ENCODE peak calls at places on chromosomes 13 and 19, in eight cellular contexts. F is colonic mucosa, E is mucosa of descending colon, Z is thoracic aorta, H is lung, T is lower lobe of right lung, I is bronchial epithelial cell, A is fibroblast of lung. M is an unnamed sample.

GRCh38 chr19:41306394-41306793 is 3.6 kb upstream of the CCDC97 start:
- DNase-seq in F (no peak), I (no peak), Z (no peak), T (no peak), H (no peak), A (no peak), E (no peak), M (no peak)

GRCh38 chr13:102965802-102966201 is 100.4 kb downstream of the SLC10A2 start:
- DNase-seq in Z (no peak), T (no peak), I (peak), H (no peak), F (no peak), A (no peak), E (no peak), M (no peak)

GRCh38 chr13:26629260-26629659 is 71.8 kb downstream of the WASF3 start:
- DNase-seq in A (no peak), H (no peak), F (no peak), E (no peak), T (no peak), Z (no peak), I (peak), M (no peak)

GRCh38 chr13:46168341-46168740 is 13.6 kb downstream of the LCP1 start:
- DNase-seq in F (no peak), A (no peak), I (no peak), Z (no peak), T (peak), E (no peak), H (no peak), M (peak)

GRCh38 chr13:32228330-32229041 is 86.7 kb downstream of the ZAR1L start:
- DNase-seq in T (no peak), E (no peak), A (no peak), I (peak), F (no peak), Z (no peak), H (no peak), M (no peak)

GRCh38 chr13:26855071-26855470 is 94.5 kb upstream of the GPR12 start:
- DNase-seq in I (no peak), Z (no peak), T (no peak), A (no peak), H (no peak), F (no peak), E (no peak), M (no peak)

GRCh38 chr13:75042809-75043208 is 439.2 kb downstream of the TBC1D4 start:
- DNase-seq in A (no peak), Z (no peak), T (no peak), E (no peak), H (no peak), F (no peak), I (no peak), M (no peak)

GRCh38 chr13:39401756-39402155 is 201.2 kb downstream of the LHFPL6 start:
- DNase-seq in F (no peak), E (no peak), T (no peak), I (no peak), Z (no peak), A (no peak), H (no peak), M (no peak)

GRCh38 chr13:107025991-107026390 is 458.1 kb upstream of the ARGLU1 start:
- DNase-seq in Z (peak), F (no peak), E (no peak), A (peak), I (peak), H (peak), T (peak), M (peak)

GRCh38 chr13:59086147-59086546 is 1077.6 kb downstream of the DIAPH3 start:
- DNase-seq in I (peak), A (peak), H (no peak), E (no peak), T (no peak), Z (no peak), F (no peak), M (no peak)

GRCh38 chr13:60591348-60591747 is 194.3 kb downstream of the TDRD3 start:
- DNase-seq in H (no peak), A (no peak), T (no peak), Z (no peak), F (no peak), E (no peak), I (no peak), M (no peak)

GRCh38 chr13:87887459-87888123 is 216.4 kb downstream of the SLITRK5 start:
- DNase-seq in A (no peak), I (no peak), T (no peak), Z (no peak), E (no peak), F (no peak), H (no peak), M (no peak)

GRCh38 chr19:41302624-41303351 is 7.2 kb upstream of the CCDC97 start:
- DNase-seq in F (no peak), A (no peak), Z (no peak), I (no peak), T (no peak), E (peak), H (no peak), M (peak)

GRCh38 chr19:50735869-50736268 is 12.7 kb downstream of the CLEC11A start:
- DNase-seq in T (no peak), E (no peak), I (no peak), F (no peak), H (no peak), Z (no peak), A (no peak), M (no peak)

GRCh38 chr19:50380137-50380536 is 3.9 kb downstream of the NR1H2 start:
- DNase-seq in F (no peak), H (no peak), E (no peak), T (no peak), A (no peak), Z (no peak), I (no peak), M (no peak)

GRCh38 chr13:27309401-27309958 is 38.9 kb downstream of the RASL11A start:
- DNase-seq in H (no peak), F (no peak), Z (no peak), E (no peak), I (no peak), T (no peak), A (no peak), M (no peak)

GRCh38 chr19:329876-330275 is 14.7 kb downstream of the MIER2 start:
- DNase-seq in Z (no peak), T (no peak), A (no peak), H (no peak), E (no peak), I (no peak), F (no peak), M (no peak)

GRCh38 chr13:64684685-64685431 is 2545.3 kb downstream of the PCDH9 start:
- DNase-seq in T (no peak), A (no peak), E (no peak), Z (no peak), I (no peak), H (no peak), F (no peak), M (no peak)

GRCh38 chr13:51339952-51340732 is 651 bp downstream of the SERPINE3 start:
- DNase-seq in F (no peak), Z (no peak), H (no peak), A (no peak), T (no peak), I (peak), E (no peak), M (no peak)

GRCh38 chr13:49265822-49266221 is 18.1 kb downstream of the CDADC1 start:
- DNase-seq in E (no peak), Z (no peak), F (no peak), I (no peak), H (no peak), T (no peak), A (peak), M (no peak)

GRCh38 chr13:33262069-33262487 is 23.5 kb downstream of the STARD13 start:
- DNase-seq in T (no peak), Z (no peak), F (peak), I (peak), A (no peak), E (peak), H (no peak), M (no peak)

GRCh38 chr19:44585371-44586141 is 27.8 kb upstream of the IGSF23 start:
- DNase-seq in F (no peak), A (peak), E (no peak), Z (no peak), I (peak), T (no peak), H (no peak), M (no peak)

GRCh38 chr19:27806471-27807070 is 1406.4 kb downstream of the UQCRFS1 start:
- DNase-seq in H (no peak), E (no peak), F (no peak), A (no peak), Z (no peak), I (no peak), T (no peak), M (no peak)

GRCh38 chr19:49132974-49133609 is 13.7 kb downstream of the PPFIA3 start:
- DNase-seq in Z (no peak), H (no peak), E (peak), I (no peak), T (peak), A (no peak), F (peak), M (no peak)

GRCh38 chr13:99969934-99970760 is 1.4 kb downstream of the ZIC5 start:
- DNase-seq in H (no peak), A (no peak), I (no peak), E (no peak), T (no peak), F (peak), Z (no peak), M (no peak)

DNA sequence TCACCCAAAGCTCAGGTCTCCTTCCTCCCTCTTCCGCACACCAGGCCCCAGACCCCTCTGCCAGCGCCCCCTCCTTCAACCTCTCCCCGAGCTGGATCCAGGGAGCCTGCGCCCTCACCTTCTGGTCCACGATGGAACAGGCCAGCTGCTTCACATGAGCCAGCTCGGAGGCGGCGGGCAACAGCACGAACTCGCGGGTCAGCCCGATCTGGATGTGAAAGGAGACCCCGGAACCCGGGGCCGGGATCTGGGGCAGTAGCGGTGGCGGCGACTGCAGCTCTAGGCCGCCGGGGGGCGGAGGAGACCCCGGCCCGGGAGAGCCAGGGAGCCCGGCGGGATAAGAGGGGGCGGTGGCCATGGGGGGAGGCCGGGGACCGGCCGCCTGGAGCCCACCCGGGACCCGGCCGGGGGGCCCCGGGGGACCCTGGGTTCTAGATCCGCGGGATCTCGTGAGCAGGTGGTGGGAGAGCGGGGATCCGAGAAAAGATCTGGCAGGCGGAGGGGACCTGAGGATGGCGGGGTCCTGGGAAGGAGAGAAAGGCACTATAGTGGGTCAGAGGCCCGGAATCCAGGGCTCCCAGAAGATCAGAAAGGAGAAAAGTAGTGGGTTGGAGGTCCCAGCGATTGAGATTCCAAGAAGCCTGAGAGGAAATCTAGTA is 772 bp downstream of the PRKD2 start:
- DNase-seq in Z (no peak), H (no peak), E (peak), T (peak), F (peak), A (no peak), I (no peak), M (no peak)
- TF ChIP-seq CTCF in Z (no peak), H (no peak), E (no peak), T (peak), F (no peak), A (no peak), I (no peak), M (no peak)

GRCh38 chr19:40057166-40057565 is 1.1 kb upstream of the ZNF780B start:
- DNase-seq in A (no peak), I (no peak), F (no peak), Z (no peak), E (no peak), T (no peak), H (no peak), M (no peak)
- H3K4me3 ChIP-seq in A (no peak), I (no peak), F (no peak), Z (no peak), E (no peak), T (no peak), H (no peak), M (no peak)

GRCh38 chr19:57583521-57584416 is at the start of gene ZIK1:
- DNase-seq in T (peak), A (peak), I (peak), F (peak), Z (peak), H (peak), E (peak), M (peak)
- TF ChIP-seq CTCF in T (peak), A (no peak), I (peak), F (no peak), Z (no peak), H (no peak), E (no peak), M (no peak)

GRCh38 chr19:16325161-16325527 is 518 bp downstream of the KLF2 start:
- DNase-seq in A (no peak), T (peak), H (peak), Z (no peak), F (peak), E (peak), I (no peak), M (peak)
- H3K4me3 ChIP-seq in A (peak), T (peak), H (peak), Z (peak), F (peak), E (peak), I (peak), M (peak)

DNA sequence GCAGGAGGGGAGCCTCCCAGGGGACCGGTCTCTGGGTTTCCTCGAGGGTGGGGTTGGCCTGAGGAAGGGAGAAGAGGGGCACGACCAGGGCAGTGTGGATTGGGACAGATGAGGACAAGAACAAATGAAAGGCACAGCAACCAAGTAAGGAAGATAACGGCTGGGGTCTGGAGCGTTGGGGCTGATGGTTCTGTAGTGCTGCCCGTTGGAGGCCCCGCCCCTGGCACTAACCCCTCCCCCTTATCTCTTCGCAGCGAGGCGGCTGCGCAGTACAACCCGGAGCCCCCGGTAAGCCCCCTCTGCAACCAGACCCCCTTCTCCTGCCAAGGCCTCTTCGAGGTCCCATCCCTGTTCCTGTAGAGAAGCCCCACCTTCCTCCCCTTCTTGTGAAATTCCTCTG is 2.2 kb downstream of the CAPNS1 start:
- DNase-seq in Z (no peak), H (no peak), F (no peak), E (no peak), A (no peak), T (no peak), I (no peak), M (no peak)
- TF ChIP-seq CTCF in Z (no peak), H (no peak), F (no peak), E (no peak), A (no peak), T (no peak), I (no peak), M (no peak)

M was measured in tibial artery.